ENCODE peak calls at places on chromosomes 3 and 15, in five cellular contexts. L is stimulated activated naive CD8-positive, alpha-beta T cell treated with anti-CD3 and anti-CD28 coated beads, Interleukin-15, amount 100 ng/mL, for 72 hours; C is NCI-H2081; D is stimulated activated naive B cell treated with anti-CD40 and anti-IgM and Interleukin-4, amounts not matched to agents 10 μg/mL and 1 μg/mL and 100 μg/mL, for 72 hours; W is A172. K is an unnamed sample.

GRCh38 chr3:112043621-112044201 is 9.2 kb downstream of the TMPRSS7 start:
- DNase-seq in L (peak), C (peak), D (peak), W (peak), K (peak)

GRCh38 chr3:115876860-115877646 is 253.7 kb downstream of the GAP43 start:
- DNase-seq in L (no peak), C (peak), D (no peak), W (no peak), K (no peak)

GRCh38 chr3:43649365-43649968 is 27.7 kb upstream of the ANO10 start:
- DNase-seq in L (no peak), C (no peak), D (no peak), W (no peak), K (no peak)

GRCh38 chr3:176951586-176952292 is 245.5 kb downstream of the TBL1XR1 start:
- DNase-seq in L (no peak), C (no peak), D (no peak), W (no peak), K (peak)

GRCh38 chr3:190058486-190059241 is 62.0 kb downstream of the P3H2 start:
- DNase-seq in L (no peak), C (no peak), D (no peak), W (no peak), K (peak)

GRCh38 chr3:193783166-193783896 is 190.3 kb downstream of the OPA1 start:
- DNase-seq in L (no peak), C (no peak), D (no peak), W (peak), K (peak)

GRCh38 chr15:34821907-34822306 is 26.6 kb upstream of the ACTC1 start:
- DNase-seq in L (no peak), C (no peak), D (no peak), W (no peak), K (no peak)

GRCh38 chr3:62284442-62284841 is 88.9 kb downstream of the FEZF2 start:
- DNase-seq in L (no peak), C (no peak), D (no peak), W (no peak), K (no peak)

GRCh38 chr15:58203537-58203936 is 65.4 kb downstream of the AQP9 start:
- DNase-seq in L (no peak), C (no peak), D (no peak), W (peak), K (peak)

GRCh38 chr3:165254812-165255211 is 58.6 kb upstream of the SLITRK3 start:
- DNase-seq in L (no peak), C (peak), D (no peak), W (peak), K (peak)

GRCh38 chr15:36230741-36231140 is 348.7 kb upstream of the CDIN1 start:
- DNase-seq in L (no peak), C (no peak), D (no peak), W (no peak), K (peak)

GRCh38 chr15:92810418-92811138 is 89.5 kb upstream of the CHD2 start:
- DNase-seq in L (no peak), C (peak), D (no peak), W (peak), K (peak)

GRCh38 chr3:194728986-194729385 is 43.3 kb downstream of the FAM43A start:
- DNase-seq in L (no peak), C (no peak), D (no peak), W (no peak), K (no peak)

GRCh38 chr15:25057574-25057973 is 102.8 kb downstream of the SNRPN start:
- DNase-seq in L (no peak), C (no peak), D (no peak), W (no peak), K (no peak)

GRCh38 chr15:64870350-64870749 is 28.6 kb downstream of the PLEKHO2 start:
- DNase-seq in L (no peak), C (no peak), D (no peak), W (no peak), K (no peak)

GRCh38 chr3:126792998-126793397 is 89.0 kb downstream of the CHCHD6 start:
- DNase-seq in L (no peak), C (no peak), D (no peak), W (no peak), K (no peak)

GRCh38 chr3:172125963-172126403 is 86.6 kb downstream of the FNDC3B start:
- DNase-seq in L (no peak), C (no peak), D (no peak), W (no peak), K (peak)

GRCh38 chr15:66654718-66655375 is 47.2 kb upstream of the SMAD6 start:
- DNase-seq in L (peak), C (no peak), D (no peak), W (no peak), K (no peak)

GRCh38 chr3:127234784-127235183 is 41.9 kb downstream of the PRR23E start:
- DNase-seq in L (no peak), C (no peak), D (no peak), W (no peak), K (no peak)

GRCh38 chr15:79539426-79539825 is 107.3 kb downstream of the MINAR1 start:
- DNase-seq in L (no peak), C (no peak), D (no peak), W (peak), K (peak)

GRCh38 chr15:40463886-40464545 is 6.8 kb upstream of the CHST14 start:
- DNase-seq in L (no peak), C (no peak), D (no peak), W (no peak), K (no peak)

GRCh38 chr3:100993309-100993708 is at the start of gene ABI3BP:
- DNase-seq in L (no peak), C (no peak), D (no peak), W (peak), K (peak)

GRCh38 chr3:178182337-178182761 is 353.9 kb upstream of the KCNMB2 start:
- DNase-seq in L (no peak), C (peak), D (no peak), W (no peak), K (no peak)

GRCh38 chr3:188792788-188793187 is 379.0 kb upstream of the TPRG1 start:
- DNase-seq in L (no peak), C (no peak), D (no peak), W (no peak), K (peak)

GRCh38 chr15:29093696-29094343 is 175.8 kb downstream of the NSMCE3 start:
- DNase-seq in L (no peak), C (no peak), D (no peak), W (no peak), K (no peak)